ENCODE peak calls at places on chromosomes 4 and X, in four cellular contexts. Q is fibroblast of the aortic adventitia, O is right lobe of liver, M is HCT116. P is an unnamed sample.
A peak's percentile ranks its signal among the peaks of the same experiment; 100 is the strongest.

GRCh38 chr4:152605641-152606304 is 69.9 kb upstream of the FBXW7 start:
- DNase-seq in Q (peak; percentile 37), O (no peak), M (no peak), P (no peak)

GRCh38 chr4:137421796-137422195 is 110.5 kb downstream of the PCDH18 start:
- DNase-seq in Q (no peak), O (no peak), M (no peak), P (peak; percentile 49)

GRCh38 chr4:8709050-8709728 is 116.6 kb downstream of the CPZ start:
- DNase-seq in Q (no peak), O (no peak), M (no peak), P (no peak)

GRCh38 chr4:143346208-143346607 is 9.5 kb downstream of the GAB1 start:
- DNase-seq in Q (no peak), O (no peak), M (no peak), P (no peak)

GRCh38 chr4:142614621-142615323 is 231.3 kb downstream of the INPP4B start:
- DNase-seq in Q (peak; percentile 43), O (no peak), M (no peak), P (peak; percentile 22)

GRCh38 chr4:38162240-38162784 is 202.1 kb downstream of the PTTG2 start:
- DNase-seq in Q (peak; percentile 89), O (peak; percentile 88), M (peak; percentile 63), P (peak; percentile 94)

GRCh38 chr4:147640331-147640730 is 23.1 kb downstream of the TMEM184C start:
- DNase-seq in Q (peak; percentile 30), O (no peak), M (no peak), P (no peak)

GRCh38 chr4:26360273-26360672 is 39.5 kb downstream of the RBPJ start:
- DNase-seq in Q (no peak), O (no peak), M (no peak), P (no peak)

GRCh38 chrX:20217906-20218305 is 48.8 kb downstream of the RPS6KA3 start:
- DNase-seq in Q (no peak), O (no peak), M (no peak), P (no peak)

GRCh38 chrX:17062065-17062464 is 115.6 kb downstream of the REPS2 start:
- DNase-seq in Q (no peak), O (no peak), M (no peak), P (no peak)

GRCh38 chrX:45353462-45353861 is 152.8 kb upstream of the DIPK2B start:
- DNase-seq in Q (peak; percentile 52), O (no peak), M (no peak), P (no peak)

GRCh38 chr4:42392436-42392835 is 4.9 kb upstream of the SHISA3 start:
- DNase-seq in Q (no peak), O (no peak), M (no peak), P (no peak)

GRCh38 chrX:14476169-14476568 is 53.2 kb upstream of the GLRA2 start:
- DNase-seq in Q (peak; percentile 2), O (no peak), M (no peak), P (no peak)

GRCh38 chr4:141711211-141711610 is 74.8 kb downstream of the IL15 start:
- DNase-seq in Q (peak; percentile 69), O (no peak), M (no peak), P (peak; percentile 71)

GRCh38 chr4:146095091-146095690 is 80.3 kb upstream of the LSM6 start:
- DNase-seq in Q (peak; percentile 84), O (no peak), M (peak; percentile 57), P (peak; percentile 81)

GRCh38 chrX:68574240-68574639 is 73.2 kb upstream of the STARD8 start:
- DNase-seq in Q (no peak), O (no peak), M (no peak), P (no peak)

GRCh38 chr4:122665148-122665547 is 44.3 kb upstream of the IL21 start:
- DNase-seq in Q (peak; percentile 46), O (no peak), M (no peak), P (peak; percentile 40)

GRCh38 chr4:156476359-156476758 is 495.2 kb downstream of the PDGFC start:
- DNase-seq in Q (peak; percentile 94), O (no peak), M (peak; percentile 51), P (peak; percentile 97)

GRCh38 chr4:174749091-174749490 is 80.0 kb downstream of the GLRA3 start:
- DNase-seq in Q (peak; percentile 6), O (no peak), M (no peak), P (peak; percentile 4)

DNA sequence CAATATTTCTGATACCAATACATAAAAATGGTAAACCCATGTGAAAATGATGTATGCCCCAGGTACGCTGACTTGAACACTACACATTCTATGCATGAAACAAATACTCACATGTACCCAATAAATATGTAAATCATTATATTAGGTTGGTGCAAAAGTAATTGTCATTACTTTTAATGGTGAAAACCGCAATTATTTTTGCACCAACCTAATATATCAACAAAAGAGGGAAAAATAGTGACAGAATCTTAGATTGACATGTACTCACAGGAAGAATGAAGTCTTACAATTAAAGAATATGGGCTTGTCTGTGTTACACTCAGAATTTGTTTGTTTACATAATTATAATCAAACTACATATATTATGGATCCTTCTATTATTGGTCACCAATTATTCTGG is 82.3 kb downstream of the GLRA3 start:
- DNase-seq in Q (no peak), O (no peak), M (no peak), P (no peak)
- H3K4me3 ChIP-seq in Q (no peak overlapping the region), O (no peak overlapping the region), M (no peak overlapping the region), P (no peak overlapping the region)

DNA sequence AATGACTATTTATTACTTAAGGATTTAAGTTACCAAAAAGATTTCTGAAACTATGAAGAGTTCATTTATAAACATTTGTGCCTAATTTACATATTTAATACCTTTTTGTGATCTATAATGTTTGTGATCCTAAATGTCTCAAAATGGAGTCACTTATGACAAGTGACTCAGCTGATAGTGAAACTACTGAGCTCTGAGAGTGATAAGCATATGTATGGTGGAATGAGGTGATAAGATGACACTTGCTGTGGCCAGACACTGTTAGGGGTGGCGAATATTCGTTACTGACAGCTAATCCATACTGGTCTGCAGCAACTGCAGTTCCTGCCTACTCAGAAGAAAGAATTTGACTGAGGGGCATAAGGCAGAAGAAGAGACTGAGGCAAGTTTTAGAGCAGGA is 5.5 kb upstream of the NXF3 start:
- DNase-seq in Q (no peak), O (no peak), M (no peak), P (no peak)
- TF ChIP-seq CTCF in Q (no peak), O (no peak), M (no peak), P (no peak)

DNA sequence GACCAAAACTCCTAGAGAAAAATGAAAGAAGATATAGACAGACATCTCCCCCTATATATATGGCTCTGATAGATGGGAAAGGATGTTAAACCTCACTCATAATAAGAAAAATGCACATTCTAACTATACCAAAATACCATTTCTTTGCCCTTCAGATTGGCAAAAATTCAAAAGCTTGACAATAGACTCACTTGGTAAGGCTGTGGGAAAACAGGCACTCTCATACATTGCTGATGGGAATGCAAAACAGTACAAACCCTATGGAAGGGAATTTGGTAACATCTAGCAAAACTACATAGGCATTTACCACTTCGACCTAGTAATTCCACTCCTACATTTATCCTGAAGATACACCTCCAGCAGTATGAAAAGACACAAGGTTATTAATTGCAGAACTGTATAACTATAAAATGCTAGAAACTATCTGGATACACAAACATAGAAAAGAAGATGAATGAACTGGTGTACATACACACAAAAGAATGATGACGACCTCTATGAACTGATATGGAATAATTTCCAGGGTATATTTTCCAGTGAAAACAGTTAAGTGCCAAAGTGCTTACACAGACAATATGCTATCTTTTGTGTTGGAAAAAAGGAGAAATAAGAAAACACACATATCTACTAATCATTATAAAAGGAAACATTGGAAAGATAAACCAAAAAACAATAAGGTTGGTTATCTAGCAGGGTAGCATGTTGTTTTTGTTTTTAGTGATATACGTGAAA is 48.5 kb downstream of the WDFY3 start:
- DNase-seq in Q (peak; percentile 13), O (no peak), M (no peak), P (no peak)
- H3K4me3 ChIP-seq in Q (no peak overlapping the region), O (no peak overlapping the region), M (no peak overlapping the region), P (no peak overlapping the region)

GRCh38 chr4:12674184-12674583 is 810.0 kb downstream of the RAB28 start:
- DNase-seq in Q (no peak), O (no peak), M (no peak), P (no peak)

DNA sequence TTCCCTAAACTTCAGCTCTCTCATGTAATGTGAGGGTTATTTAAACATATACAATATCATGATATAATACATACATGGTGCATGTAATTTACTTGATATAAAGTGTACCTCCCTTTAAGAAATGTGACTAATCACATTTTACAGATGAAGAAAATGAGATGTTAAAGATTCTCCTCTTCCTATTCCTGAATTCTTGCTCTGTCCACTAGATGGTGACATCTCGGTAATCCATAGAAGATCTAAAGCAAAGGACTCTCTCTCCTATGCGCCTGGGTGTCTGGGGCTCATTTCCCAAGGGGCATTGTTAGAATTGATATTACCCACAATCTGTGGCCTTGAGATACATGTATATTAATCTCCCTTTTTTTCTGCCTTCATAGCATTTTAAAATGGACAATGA is 804.9 kb downstream of the RAB28 start:
- DNase-seq in Q (peak; percentile 3), O (no peak), M (peak; percentile 2), P (no peak)
- TF ChIP-seq CTCF in Q (peak; percentile 39), O (peak; percentile 37), M (peak; percentile 65), P (no peak)

DNA sequence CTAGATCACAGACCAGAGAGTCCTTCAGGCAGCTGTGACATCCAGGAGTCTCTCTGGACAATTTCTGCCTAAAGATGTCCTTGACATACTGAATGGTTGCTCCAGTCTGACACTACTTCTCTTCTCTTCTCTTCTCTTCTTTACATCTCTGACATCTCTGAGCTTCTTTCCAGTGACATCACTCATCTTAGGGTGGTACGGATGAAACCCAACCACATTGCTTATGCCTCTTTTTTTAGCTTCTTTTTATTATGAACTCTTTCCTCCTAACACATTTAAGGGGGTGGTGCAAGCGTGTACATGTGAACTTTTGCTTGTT is 39.4 kb upstream of the IRF2 start:
- DNase-seq in Q (no peak), O (no peak), M (no peak), P (no peak)
- H3K4me3 ChIP-seq in Q (no peak overlapping the region), O (no peak overlapping the region), M (no peak overlapping the region), P (no peak overlapping the region)

GRCh38 chrX:119190736-119191282 is 45.3 kb upstream of the PGRMC1 start:
- DNase-seq in Q (peak; percentile 65), O (no peak), M (no peak), P (peak; percentile 46)

GRCh38 chrX:119190251-119190651 is 45.8 kb upstream of the PGRMC1 start:
- DNase-seq in Q (peak; percentile 17), O (no peak), M (no peak), P (no peak)

GRCh38 chrX:119189586-119189985 is 46.5 kb upstream of the PGRMC1 start:
- DNase-seq in Q (peak; percentile 65), O (no peak), M (no peak), P (peak; percentile 23)

GRCh38 chrX:119189115-119189514 is 47.0 kb upstream of the PGRMC1 start:
- DNase-seq in Q (no peak), O (no peak), M (no peak), P (no peak)

DNA sequence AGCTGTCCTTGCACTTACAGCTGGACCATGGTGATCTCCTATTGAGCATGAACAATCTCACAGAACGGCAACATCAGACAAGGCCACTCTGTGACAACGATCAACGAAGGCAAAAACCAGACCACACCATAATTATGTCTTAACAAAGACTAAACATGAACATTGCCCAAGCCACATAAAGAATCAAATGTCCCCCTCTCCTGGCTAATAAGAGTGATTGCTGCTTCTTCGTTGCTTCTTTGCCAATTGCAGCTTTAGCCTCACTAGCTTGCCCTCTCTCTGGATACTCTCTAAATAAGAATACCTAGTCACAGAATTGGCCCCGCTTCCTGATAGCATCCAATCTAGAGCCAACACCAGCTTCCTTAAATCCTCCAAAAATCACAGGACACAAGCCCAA is 41.5 kb upstream of the PGRMC1 start:
- DNase-seq in Q (peak; percentile 40), O (no peak), M (no peak), P (peak; percentile 54)
- TF ChIP-seq CTCF in Q (peak; percentile 33), O (peak; percentile 28), M (no peak), P (peak; percentile 54)

GRCh38 chrX:1392376-1393130 is 640 bp upstream of the SLC25A6 start:
- DNase-seq in Q (peak; percentile 64), O (peak; percentile 78), M (no peak), P (peak; percentile 75)
- H3K4me3 ChIP-seq in Q (peak overlapping the region; percentile 79), O (peak overlapping the region; percentile 97), M (peak overlapping the region; percentile 95), P (peak overlapping the region; percentile 79)